ENCODE peak calls at places on chromosomes 11 and 22, in nine cellular contexts. B is GM23248, H is tibial nerve, T is mesendoderm, S is H1, Q is A549, A is pancreas, X is ovary, J is DND-41. I is an unnamed sample. For H3K4me1, the result is how much of the 10 kb centered on the place peaks cover.

GRCh38 chr11:36480833-36481232 is 29.2 kb downstream of the TRAF6 start:
- DNase-seq in B (no peak), H (no peak), T (no peak), S (no peak), Q (no peak), A (no peak), X (no peak), J (no peak), I (no peak)

GRCh38 chr11:71252434-71252781 is at the start of gene SHANK2:
- DNase-seq in B (no peak), H (no peak), T (peak), S (no peak), Q (no peak), A (peak), X (no peak), J (no peak), I (no peak)

GRCh38 chr11:27237641-27238040 is 125.4 kb downstream of the CCDC34 start:
- DNase-seq in B (no peak), H (no peak), T (peak), S (no peak), Q (no peak), A (no peak), X (no peak), J (no peak), I (no peak)

GRCh38 chr22:46040471-46041465 is 63.8 kb upstream of the WNT7B start:
- DNase-seq in B (no peak), H (no peak), T (no peak), S (no peak), Q (no peak), A (no peak), X (peak), J (no peak), I (no peak)

GRCh38 chr22:22099833-22100812 is 117.5 kb upstream of the TOP3B start:
- DNase-seq in B (peak), H (no peak), T (peak), S (no peak), Q (no peak), A (no peak), X (no peak), J (no peak), I (no peak)

GRCh38 chr22:19815823-19816290 is 38.8 kb downstream of the GNB1L start:
- DNase-seq in B (no peak), H (no peak), T (no peak), S (no peak), Q (no peak), A (no peak), X (no peak), J (peak), I (no peak)

GRCh38 chr11:45939836-45940235 is 17.4 kb downstream of the LARGE2 start:
- DNase-seq in B (peak), H (no peak), T (no peak), S (no peak), Q (no peak), A (no peak), X (no peak), J (no peak), I (no peak)

GRCh38 chr11:34161812-34162506 is 56.5 kb downstream of the NAT10 start:
- DNase-seq in B (peak), H (no peak), T (peak), S (no peak), Q (no peak), A (peak), X (no peak), J (no peak), I (no peak)

GRCh38 chr11:7348432-7349298 is 97.0 kb downstream of the SYT9 start:
- DNase-seq in B (peak), H (no peak), T (peak), S (no peak), Q (no peak), A (no peak), X (no peak), J (no peak), I (no peak)

GRCh38 chr11:120336641-120337132 is 474 bp downstream of the ARHGEF12 start:
- DNase-seq in B (peak), H (no peak), T (peak), S (no peak), Q (peak), A (peak), X (peak), J (no peak), I (peak)

GRCh38 chr22:43155789-43156188 is 4.4 kb downstream of the TSPO start:
- DNase-seq in B (peak), H (no peak), T (no peak), S (no peak), Q (no peak), A (peak), X (no peak), J (no peak), I (no peak)
- H3K4me1 ChIP-seq in B (under half), H (under half), T (under half), S (under half), Q (under half), A (under half), X (under half), J (under half), I (under half)

GRCh38 chr22:30314918-30315317 is 11.8 kb downstream of the TBC1D10A start:
- DNase-seq in B (no peak), H (no peak), T (peak), S (no peak), Q (no peak), A (no peak), X (no peak), J (no peak), I (no peak)

GRCh38 chr22:30313527-30314385 is 13.0 kb downstream of the TBC1D10A start:
- DNase-seq in B (no peak), H (no peak), T (no peak), S (no peak), Q (no peak), A (no peak), X (no peak), J (no peak), I (no peak)

GRCh38 chr22:30318773-30319419 is 7.8 kb downstream of the TBC1D10A start:
- DNase-seq in B (no peak), H (no peak), T (peak), S (no peak), Q (no peak), A (no peak), X (no peak), J (no peak), I (no peak)

GRCh38 chr22:30317778-30318177 is 9.0 kb downstream of the TBC1D10A start:
- DNase-seq in B (no peak), H (no peak), T (no peak), S (no peak), Q (no peak), A (no peak), X (no peak), J (no peak), I (no peak)

DNA sequence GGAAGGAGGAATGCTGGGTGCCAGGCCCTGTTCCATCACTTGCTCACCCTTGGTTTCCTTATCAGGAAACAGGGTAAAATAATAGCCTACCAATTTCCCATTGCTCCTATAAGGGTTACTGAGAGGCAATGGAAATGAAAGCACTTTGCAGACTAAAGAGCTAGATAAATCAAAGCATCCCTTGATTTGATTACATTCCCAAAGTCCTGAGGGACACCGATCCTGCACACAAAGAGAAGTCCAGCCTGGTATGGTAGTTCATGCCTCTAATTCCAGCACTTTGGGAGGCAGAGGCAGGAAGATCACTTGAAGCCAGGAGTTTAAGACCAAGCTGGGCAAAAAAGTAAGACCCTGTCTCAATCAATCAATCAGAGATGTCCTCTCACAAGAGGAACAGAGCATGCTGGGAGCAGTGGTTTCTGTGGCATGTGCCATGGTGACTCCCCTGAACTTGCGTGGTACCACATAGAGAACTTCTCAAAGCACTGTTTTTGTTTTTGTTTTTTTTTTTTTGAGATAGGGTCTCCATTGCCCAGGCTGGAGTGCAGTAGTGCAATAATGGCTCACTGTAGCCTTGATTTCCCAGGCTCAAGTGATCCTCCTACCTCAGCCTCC is 10.7 kb downstream of the TBC1D10A start:
- DNase-seq in B (no peak), H (no peak), T (no peak), S (no peak), Q (no peak), A (no peak), X (no peak), J (no peak), I (no peak)
- H3K4me1 ChIP-seq in B (under half), H (half or more), T (under half), S (under half), Q (under half), A (under half), X (half or more), J (half or more), I (half or more)

GRCh38 chr11:117313828-117314768 is 2.0 kb downstream of the BACE1 start:
- DNase-seq in B (no peak), H (no peak), T (no peak), S (no peak), Q (no peak), A (peak), X (no peak), J (no peak), I (no peak)
- H3K4me1 ChIP-seq in B (under half), H (under half), T (under half), S (under half), Q (under half), A (under half), X (under half), J (under half), I (under half)

DNA sequence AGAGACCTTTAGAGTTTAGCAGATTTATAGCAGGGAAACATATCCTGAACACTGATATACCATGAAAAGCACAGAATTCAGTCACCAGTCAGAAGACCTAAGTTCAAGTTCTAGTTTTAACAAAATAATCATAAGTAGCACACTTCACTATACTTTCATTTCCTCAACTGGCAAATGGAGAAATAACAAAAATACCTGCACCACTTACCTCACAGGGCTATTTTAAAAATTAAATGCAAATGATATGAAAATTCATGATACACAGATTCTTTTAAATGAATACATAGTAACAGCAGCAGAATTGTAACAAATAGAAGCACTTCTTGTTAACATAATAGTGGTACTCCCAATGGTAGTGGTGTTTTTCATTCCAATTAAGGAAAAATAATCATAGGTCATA is 139.0 kb downstream of the FCHSD2 start:
- DNase-seq in B (no peak), H (no peak), T (no peak), S (no peak), Q (no peak), A (no peak), X (no peak), J (no peak), I (no peak)
- H3K4me1 ChIP-seq in B (under half), H (under half), T (under half), S (under half), Q (under half), A (under half), X (under half), J (under half), I (under half)

GRCh38 chr22:33056108-33056507 is 2.1 kb downstream of the SYN3 start:
- DNase-seq in B (no peak), H (no peak), T (no peak), S (no peak), Q (no peak), A (no peak), X (no peak), J (no peak), I (no peak)
- H3K4me1 ChIP-seq in B (under half), H (under half), T (under half), S (under half), Q (under half), A (under half), X (under half), J (under half), I (under half)

GRCh38 chr11:20278727-20279126 is 84.8 kb upstream of the HTATIP2 start:
- DNase-seq in B (peak), H (no peak), T (no peak), S (no peak), Q (no peak), A (no peak), X (no peak), J (no peak), I (no peak)

GRCh38 chr11:20277014-20277413 is 86.5 kb upstream of the HTATIP2 start:
- DNase-seq in B (no peak), H (no peak), T (no peak), S (no peak), Q (no peak), A (peak), X (no peak), J (no peak), I (no peak)

GRCh38 chr11:20276661-20277000 is 86.9 kb upstream of the HTATIP2 start:
- DNase-seq in B (no peak), H (no peak), T (peak), S (no peak), Q (no peak), A (no peak), X (no peak), J (no peak), I (no peak)

GRCh38 chr11:20274031-20274430 is 89.5 kb upstream of the HTATIP2 start:
- DNase-seq in B (no peak), H (no peak), T (peak), S (no peak), Q (no peak), A (no peak), X (no peak), J (no peak), I (no peak)

GRCh38 chr11:20275987-20276660 is 87.4 kb upstream of the HTATIP2 start:
- DNase-seq in B (no peak), H (no peak), T (no peak), S (no peak), Q (no peak), A (no peak), X (no peak), J (no peak), I (no peak)
- H3K4me1 ChIP-seq in B (under half), H (under half), T (under half), S (under half), Q (under half), A (under half), X (under half), J (under half), I (under half)

I was measured in heart right ventricle.